ENCODE peak calls at places on chromosomes 4 and X, in six cellular contexts. K, M, L, V, P and R are unnamed samples.

GRCh38 chrX:72054776-72055495 is 76.8 kb downstream of the RTL5 start:
- DNase-seq in L (peak; percentile 57), P (no peak), V (no peak), M (no peak), K (no peak), R (peak; percentile 47)

GRCh38 chrX:47380268-47380667 is 9.9 kb downstream of the ZNF157 start:
- DNase-seq in K (peak; percentile 29), L (no peak), M (peak; percentile 48), V (peak; percentile 10), P (no peak), R (no peak)

GRCh38 chrX:57929373-57929772 is 19.1 kb upstream of the ZXDA start:
- DNase-seq in K (no peak), L (peak; percentile 17), M (no peak), P (peak; percentile 27), V (no peak), R (no peak)

GRCh38 chrX:150503898-150504219 is 64.6 kb upstream of the MTM1 start:
- DNase-seq in V (no peak), L (no peak), P (no peak), M (no peak), K (peak; percentile 49), R (no peak)

GRCh38 chr4:110294165-110294564 is 95.8 kb upstream of the ELOVL6 start:
- DNase-seq in V (no peak), L (no peak), P (peak; percentile 6), K (no peak), M (no peak), R (no peak)

GRCh38 chr4:86968477-86969015 is 33.7 kb downstream of the AFF1 start:
- DNase-seq in L (no peak), P (no peak), M (no peak), V (no peak), K (no peak), R (no peak)

GRCh38 chr4:92252846-92253245 is 50.9 kb upstream of the GRID2 start:
- DNase-seq in L (no peak), M (no peak), P (no peak), V (no peak), K (no peak), R (no peak)

GRCh38 chr4:183659919-183660318 is 826 bp downstream of the TRAPPC11 start:
- DNase-seq in L (no peak), K (no peak), V (no peak), P (peak; percentile 7), M (no peak), R (no peak)

GRCh38 chr4:182955411-182955810 is 38.2 kb upstream of the DCTD start:
- DNase-seq in V (peak; percentile 30), P (peak; percentile 68), M (no peak), L (no peak), K (no peak), R (no peak)

GRCh38 chr4:173169428-173170209 is 1.0 kb downstream of the GALNT7 start:
- DNase-seq in M (peak; percentile 73), K (peak; percentile 56), P (peak; percentile 62), L (peak; percentile 68), V (peak; percentile 45), R (no peak)

GRCh38 chr4:10186228-10187214 is 69.9 kb upstream of the WDR1 start:
- DNase-seq in V (no peak), P (no peak), M (peak; percentile 22), K (no peak), L (no peak), R (no peak)

DNA sequence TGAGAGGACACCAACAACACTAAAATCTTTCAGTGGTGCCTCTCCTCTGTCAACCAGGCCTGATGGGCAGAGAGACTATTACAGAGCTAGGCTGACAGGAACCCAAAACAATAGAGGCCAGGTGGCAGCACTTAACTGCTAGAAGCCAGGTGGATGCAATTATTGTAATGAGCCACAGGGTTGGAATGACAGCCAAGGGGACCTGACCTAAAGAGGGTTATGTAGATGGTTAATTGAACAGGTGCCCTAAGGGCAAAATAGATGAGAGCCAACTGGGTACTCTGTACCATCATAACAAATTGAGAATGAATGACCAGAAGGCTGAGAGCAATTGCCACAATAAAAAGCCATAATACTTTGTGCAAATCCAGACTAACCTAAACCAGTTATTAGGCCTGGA is 24.7 kb upstream of the FRAS1 start:
- DNase-seq in V (no peak), L (no peak), M (no peak), K (no peak), P (no peak), R (no peak)
- TF ChIP-seq CTCF in V (no peak), L (no peak), M (no peak), K (no peak), P (no peak), R (no peak)

DNA sequence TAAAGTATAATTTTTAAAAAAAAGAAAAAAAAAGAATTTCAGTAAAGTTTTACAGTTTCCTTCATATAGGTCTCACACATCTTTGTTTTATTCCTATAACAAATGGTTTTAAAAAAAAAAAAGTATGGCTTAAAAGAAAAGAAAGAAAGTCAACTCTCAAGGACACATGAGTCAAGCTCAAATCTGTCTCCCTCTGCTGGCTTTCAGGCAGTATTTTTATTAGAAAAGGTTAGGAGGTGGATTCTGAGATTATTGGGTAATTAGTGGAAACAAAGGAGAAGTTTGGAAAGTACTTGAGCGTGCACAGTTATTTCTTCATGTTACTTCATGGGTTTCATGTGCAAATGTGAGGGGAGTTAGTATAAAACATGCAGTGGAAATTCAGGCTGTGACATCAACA is 36.6 kb upstream of the BTC start:
- DNase-seq in V (no peak), K (no peak), P (no peak), M (no peak), L (no peak), R (no peak)
- TF ChIP-seq CTCF in V (no peak), K (no peak), P (peak; percentile 19), M (no peak), L (no peak), R (peak; percentile 52)

DNA sequence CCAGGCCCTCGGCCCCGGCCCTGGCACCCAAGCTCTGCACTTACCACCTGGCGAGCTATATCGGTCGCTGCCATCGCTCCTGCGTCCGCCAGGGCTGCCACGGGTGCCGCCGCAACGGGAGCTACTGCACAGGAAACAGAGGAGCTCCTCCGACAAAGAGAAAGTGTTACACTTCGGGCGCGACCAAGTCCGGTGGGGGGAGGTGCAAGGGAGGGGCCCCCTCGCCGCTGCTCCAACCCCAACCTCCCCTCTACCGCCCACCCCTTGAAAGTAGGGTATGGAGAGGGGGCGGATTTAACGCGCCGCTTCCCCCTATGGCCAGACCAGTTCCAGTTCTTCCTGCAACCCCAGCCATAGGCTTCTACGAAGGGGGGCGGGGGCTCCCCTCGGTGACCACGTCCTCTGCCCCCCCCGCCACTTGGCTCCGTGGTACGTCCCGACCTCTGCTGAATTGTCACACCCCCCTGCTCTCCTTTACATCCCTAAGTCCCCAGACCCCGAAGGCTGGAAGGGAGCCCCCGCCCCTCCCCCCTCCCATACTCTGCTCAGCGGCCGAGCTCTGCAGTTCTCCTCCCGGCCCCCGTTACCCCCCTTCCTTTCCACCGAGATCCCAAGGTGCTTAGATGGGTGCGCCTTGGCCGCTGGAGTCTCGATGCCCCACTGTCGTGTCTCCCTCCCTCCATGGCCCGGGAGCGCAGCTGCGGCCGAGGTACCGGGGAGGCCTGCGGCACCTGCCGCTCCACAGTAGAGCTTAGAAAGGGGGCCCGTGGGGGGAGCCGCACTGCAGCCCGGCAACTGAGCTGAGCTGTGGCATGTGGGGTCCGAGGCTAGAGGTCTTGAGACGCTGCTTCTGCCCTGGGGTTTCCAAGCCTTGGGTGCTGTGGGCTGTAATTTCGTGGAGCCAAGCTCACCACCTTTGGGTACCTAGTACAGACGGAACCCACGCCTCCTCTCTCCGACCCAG is at the start of gene SEPTIN6:
- DNase-seq in V (peak; percentile 30), L (peak; percentile 86), M (peak; percentile 85), K (peak; percentile 72), P (peak; percentile 52), R (peak; percentile 93)
- TF ChIP-seq CTCF in V (no peak), L (no peak), M (no peak), K (peak; percentile 20), P (no peak), R (peak; percentile 45)

GRCh38 chr4:178471385-178471784 is 1029.1 kb upstream of the AGA start:
- DNase-seq in V (no peak), K (no peak), L (no peak), P (no peak), M (no peak), R (no peak)
- TF ChIP-seq CTCF in V (no peak), K (no peak), L (no peak), P (no peak), M (no peak), R (no peak)

DNA sequence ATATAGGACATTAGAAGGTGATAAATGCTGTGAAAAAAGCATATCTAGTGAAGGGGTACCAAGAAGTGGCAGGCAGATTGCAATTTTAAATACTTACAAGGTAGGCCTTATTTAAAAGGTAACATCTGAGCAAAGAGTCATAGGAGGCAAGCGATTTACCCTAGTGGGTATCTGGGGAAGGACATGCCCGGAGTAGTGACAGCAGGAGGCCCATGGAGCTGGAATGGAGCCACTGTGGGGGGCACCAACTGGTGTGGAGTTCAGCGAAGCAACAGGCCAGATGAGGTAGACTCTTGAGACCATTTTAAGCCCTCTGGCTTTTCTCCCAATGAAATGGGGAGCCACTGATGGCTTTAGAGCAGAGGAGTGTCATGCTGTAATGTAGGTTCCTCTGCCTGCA is 37.3 kb downstream of the SEC24D start:
- DNase-seq in K (no peak), M (no peak), P (no peak), L (peak; percentile 30), V (no peak), R (no peak)
- TF ChIP-seq CTCF in K (no peak), M (no peak), P (no peak), L (no peak), V (no peak), R (peak; percentile 52)

GRCh38 chr4:163535657-163536056 is 41.2 kb downstream of the TMA16 start:
- DNase-seq in V (no peak), L (no peak), K (no peak), P (no peak), M (no peak), R (no peak)
- TF ChIP-seq CTCF in V (peak; percentile 4), L (no peak), K (no peak), P (no peak), M (no peak), R (no peak)

GRCh38 chrX:126141014-126141413 is 25.1 kb downstream of the DCAF12L2 start:
- DNase-seq in L (no peak), M (no peak), V (no peak), P (no peak), K (no peak), R (no peak)

GRCh38 chrX:126137899-126138298 is 28.2 kb downstream of the DCAF12L2 start:
- DNase-seq in P (no peak), M (peak; percentile 20), L (peak; percentile 12), K (no peak), V (no peak), R (no peak)
- TF ChIP-seq CTCF in P (no peak), M (peak; percentile 10), L (no peak), K (peak; percentile 34), V (no peak), R (peak; percentile 21)

GRCh38 chr4:159290321-159291030 is 187.6 kb downstream of the RAPGEF2 start:
- DNase-seq in L (no peak), K (no peak), M (no peak), V (no peak), P (peak; percentile 34), R (no peak)

GRCh38 chr4:159289682-159290081 is 186.8 kb downstream of the RAPGEF2 start:
- DNase-seq in L (no peak), V (no peak), K (no peak), P (no peak), M (no peak), R (no peak)

GRCh38 chr4:159296061-159296460 is 193.2 kb downstream of the RAPGEF2 start:
- DNase-seq in L (no peak), P (peak; percentile 85), M (no peak), K (no peak), V (no peak), R (no peak)

GRCh38 chr4:159291176-159291575 is 188.3 kb downstream of the RAPGEF2 start:
- DNase-seq in L (no peak), K (no peak), V (no peak), M (no peak), P (no peak), R (no peak)

GRCh38 chr4:159292137-159292896 is 189.4 kb downstream of the RAPGEF2 start:
- DNase-seq in K (no peak), P (no peak), L (peak; percentile 18), V (no peak), M (no peak), R (no peak)
- TF ChIP-seq CTCF in K (no peak), P (no peak), L (no peak), V (no peak), M (no peak), R (no peak)